ENCODE peak calls at places on chromosome 13, in nine cellular contexts. O is stimulated activated naive CD8-positive, alpha-beta T cell treated with anti-CD3 and anti-CD28 coated beads, Interleukin-15, Interleukin-2, amounts not matched to agents 100 U/mL and 50 U/mL, for 24 hours; N is upper lobe of right lung; M is activated naive CD8-positive, alpha-beta T cell treated with anti-CD3 and anti-CD28 coated beads, Interleukin-2, amount 10 ng/mL, durations not matched to agents 7 days and 5 days; U is left lung; J is memory B cell; R is right lobe of liver; D is right cardiac atrium; V is naive thymus-derived CD8-positive, alpha-beta T cell. W is an unnamed sample.

GRCh38 chr13:110652231-110652730 is 36.9 kb downstream of the NAXD start:
- ATAC-seq in U (no peak), J (peak; percentile 26), R (no peak), D (no peak), N (no peak), M (no peak), V (no peak), O (no peak), W (no peak)

GRCh38 chr13:101049166-101049850 is 367.0 kb downstream of the NALCN start:
- ATAC-seq in D (no peak), N (no peak), R (no peak), U (no peak), J (no peak), O (no peak), M (no peak), V (no peak), W (no peak)

GRCh38 chr13:49585220-49586157 is at the start of gene RCBTB1:
- ATAC-seq in D (peak; percentile 99), V (peak; percentile 95), O (peak; percentile 98), M (peak; percentile 96), U (peak; percentile 97), N (peak; percentile 98), J (peak; percentile 93), R (peak; percentile 96), W (peak; percentile 97)

GRCh38 chr13:27461940-27462584 is 11.7 kb upstream of the MTIF3 start:
- ATAC-seq in V (no peak), U (no peak), J (peak; percentile 90), D (no peak), M (no peak), O (no peak), N (peak; percentile 55), R (no peak), W (no peak)

GRCh38 chr13:80168089-80168850 is 172.7 kb downstream of the SPRY2 start:
- ATAC-seq in V (no peak), U (peak; percentile 74), R (peak; percentile 55), O (no peak), D (peak; percentile 49), J (peak; percentile 78), M (no peak), N (peak; percentile 88), W (no peak)

GRCh38 chr13:106286811-106287210 is 248.7 kb downstream of the EFNB2 start:
- ATAC-seq in N (no peak), R (no peak), J (no peak), U (no peak), D (no peak), M (no peak), O (no peak), V (no peak), W (no peak)

GRCh38 chr13:104357174-104357573 is 1291.0 kb upstream of the SLC10A2 start:
- ATAC-seq in V (no peak), U (no peak), R (no peak), D (no peak), N (no peak), J (no peak), O (no peak), M (no peak), W (no peak)

GRCh38 chr13:33279414-33279813 is 6.1 kb downstream of the STARD13 start:
- ATAC-seq in R (peak; percentile 90), N (peak; percentile 53), O (no peak), U (peak; percentile 21), D (no peak), M (no peak), J (no peak), V (no peak), W (no peak)

GRCh38 chr13:114010401-114011101 is 36.7 kb upstream of the C13orf46 start:
- ATAC-seq in M (peak; percentile 68), R (no peak), D (no peak), J (no peak), O (peak; percentile 29), U (no peak), N (no peak), V (peak; percentile 51), W (peak; percentile 29)

GRCh38 chr13:72204291-72204690 is 337.3 kb upstream of the DACH1 start:
- ATAC-seq in U (no peak), D (no peak), O (no peak), N (no peak), J (no peak), M (no peak), V (no peak), R (no peak), W (no peak)

GRCh38 chr13:77360032-77360431 is 33.1 kb upstream of the MYCBP2 start:
- ATAC-seq in N (no peak), O (peak; percentile 79), R (no peak), V (no peak), U (no peak), M (no peak), J (no peak), D (no peak), W (peak; percentile 63)

GRCh38 chr13:85108356-85108755 is 690.9 kb downstream of the SLITRK6 start:
- ATAC-seq in D (no peak), N (peak; percentile 23), V (no peak), O (no peak), M (no peak), U (no peak), J (no peak), R (no peak), W (no peak)

GRCh38 chr13:78323848-78324247 is 279.5 kb downstream of the POU4F1 start:
- ATAC-seq in V (no peak), J (no peak), R (no peak), O (no peak), D (no peak), N (no peak), U (no peak), M (no peak), W (no peak)

GRCh38 chr13:50189450-50189849 is 174.2 kb downstream of the KCNRG start:
- ATAC-seq in R (no peak), V (no peak), N (no peak), J (no peak), M (no peak), D (no peak), U (no peak), O (no peak), W (no peak)

GRCh38 chr13:81017525-81018152 is 676.7 kb upstream of the SPRY2 start:
- ATAC-seq in M (no peak), U (peak; percentile 77), R (peak; percentile 78), O (no peak), V (no peak), J (no peak), D (no peak), N (peak; percentile 64), W (no peak)

GRCh38 chr13:99062593-99062992 is 84.7 kb upstream of the DOCK9 start:
- ATAC-seq in R (peak; percentile 12), J (no peak), V (no peak), M (no peak), D (peak; percentile 86), O (no peak), N (no peak), U (no peak), W (no peak)

GRCh38 chr13:113192279-113192678 is 16.2 kb downstream of the PCID2 start:
- ATAC-seq in U (no peak), J (no peak), N (no peak), V (no peak), D (no peak), R (no peak), M (no peak), O (no peak), W (no peak)

GRCh38 chr13:42011601-42012401 is 36.6 kb upstream of the DGKH start:
- ATAC-seq in R (peak; percentile 16), J (no peak), M (no peak), V (no peak), N (peak; percentile 37), D (peak; percentile 47), O (no peak), U (peak; percentile 47), W (no peak)

GRCh38 chr13:98446234-98446621 is 130.7 kb downstream of the STK24 start:
- ATAC-seq in R (no peak), N (no peak), V (no peak), J (no peak), D (no peak), M (no peak), U (no peak), O (no peak), W (no peak)

GRCh38 chr13:31111136-31111535 is 50.6 kb downstream of the HSPH1 start:
- ATAC-seq in R (no peak), N (no peak), U (no peak), O (no peak), V (no peak), D (no peak), J (no peak), M (no peak), W (no peak)

GRCh38 chr13:48443442-48444208 is 30.7 kb upstream of the LPAR6 start:
- ATAC-seq in R (no peak), D (no peak), N (no peak), J (no peak), M (peak; percentile 53), V (no peak), U (no peak), O (peak; percentile 55), W (peak; percentile 56)

GRCh38 chr13:38687246-38688229 is 661 bp downstream of the FREM2 start:
- ATAC-seq in O (no peak), U (peak; percentile 56), D (peak; percentile 34), V (no peak), N (peak; percentile 52), M (no peak), R (peak; percentile 41), J (no peak), W (no peak)

GRCh38 chr13:99000137-99000536 is 22.3 kb upstream of the DOCK9 start:
- ATAC-seq in U (no peak), M (peak; percentile 17), O (no peak), V (no peak), J (no peak), R (no peak), D (no peak), N (no peak), W (no peak)

GRCh38 chr13:113846639-113847318 is 17.1 kb downstream of the GAS6 start:
- ATAC-seq in M (peak; percentile 85), J (no peak), O (peak; percentile 17), D (no peak), N (no peak), R (no peak), V (peak; percentile 90), U (no peak), W (peak; percentile 37)

GRCh38 chr13:103130681-103131210 is 64.5 kb upstream of the SLC10A2 start:
- ATAC-seq in M (no peak), J (no peak), N (no peak), U (no peak), D (no peak), V (no peak), O (no peak), R (peak; percentile 50), W (no peak)

W was measured in activated T-helper 17 cell treated with anti-CD3 and anti-CD28 coated beads, Interleukin-2, amount 50 U/mL, for 72 hours.